ENCODE peak calls at places on chromosomes 6 and 20, in nine cellular contexts. P, K, Y, Q, I, F, M, D and X are unnamed samples.

GRCh38 chr20:53945478-53945877 is 124.9 kb downstream of the BCAS1 start:
- DNase-seq in F (no peak), P (no peak), I (no peak), K (no peak), Q (no peak), M (no peak), Y (no peak), D (no peak), X (no peak)

GRCh38 chr6:89582669-89583325 is 55.8 kb downstream of the LYRM2 start:
- DNase-seq in Y (no peak), Q (no peak), I (no peak), F (no peak), P (no peak), D (no peak), M (no peak), K (no peak), X (no peak)

GRCh38 chr6:24522090-24522820 is 27.5 kb downstream of the ALDH5A1 start:
- DNase-seq in F (no peak), Y (peak), D (peak), I (peak), M (no peak), K (no peak), P (no peak), Q (no peak), X (no peak)

GRCh38 chr20:1489764-1490436 is 1.3 kb downstream of the SIRPB2 start:
- DNase-seq in Y (peak), P (no peak), K (no peak), M (no peak), I (no peak), D (no peak), Q (peak), F (no peak), X (no peak)

GRCh38 chr6:41887355-41887754 is 7.8 kb downstream of the USP49 start:
- DNase-seq in M (no peak), F (no peak), P (no peak), D (no peak), Y (no peak), K (no peak), Q (no peak), I (no peak), X (no peak)

GRCh38 chr6:93927731-93928130 is 508.4 kb upstream of the EPHA7 start:
- DNase-seq in M (no peak), F (no peak), Q (no peak), P (no peak), D (no peak), Y (no peak), I (no peak), K (peak), X (no peak)

GRCh38 chr6:129641344-129641743 is 68.6 kb downstream of the ARHGAP18 start:
- DNase-seq in Q (peak), F (no peak), I (no peak), D (no peak), Y (peak), K (no peak), M (no peak), P (no peak), X (no peak)

GRCh38 chr6:15322781-15323536 is 77.1 kb downstream of the JARID2 start:
- DNase-seq in F (no peak), Q (peak), Y (peak), K (peak), M (no peak), P (no peak), D (no peak), I (no peak), X (no peak)

GRCh38 chr6:82778985-82779384 is 286.7 kb downstream of the UBE3D start:
- DNase-seq in P (no peak), Y (no peak), D (no peak), F (no peak), K (no peak), Q (no peak), M (no peak), I (no peak), X (no peak)

GRCh38 chr6:27809067-27809938 is 102.9 kb downstream of the OR2B2 start:
- DNase-seq in Q (no peak), M (no peak), D (no peak), Y (no peak), I (no peak), F (no peak), K (no peak), P (no peak), X (no peak)

GRCh38 chr6:36099872-36100483 is 30.3 kb upstream of the MAPK13 start:
- DNase-seq in K (no peak), D (no peak), I (no peak), Y (no peak), M (no peak), F (no peak), Q (no peak), P (no peak), X (no peak)

GRCh38 chr6:53066059-53066406 is 829 bp downstream of the FBXO9 start:
- DNase-seq in M (peak), D (peak), Y (peak), P (no peak), K (peak), I (no peak), Q (no peak), F (no peak), X (no peak)

GRCh38 chr20:43563429-43563828 is 4.6 kb downstream of the SGK2 start:
- DNase-seq in I (no peak), M (no peak), Q (no peak), F (no peak), D (no peak), P (no peak), K (no peak), Y (no peak), X (no peak)

GRCh38 chr6:39301606-39302005 is 12.6 kb downstream of the KCNK17 start:
- DNase-seq in P (no peak), I (no peak), K (no peak), Q (peak), F (no peak), D (no peak), Y (no peak), M (no peak), X (no peak)

GRCh38 chr20:53943522-53944291 is 126.7 kb downstream of the BCAS1 start:
- DNase-seq in Y (peak), P (no peak), D (no peak), M (no peak), I (no peak), K (peak), Q (no peak), F (no peak), X (peak)

GRCh38 chr6:26543953-26544352 is 5.8 kb downstream of the HMGN4 start:
- DNase-seq in D (no peak), Y (peak), K (no peak), I (no peak), M (no peak), Q (no peak), F (no peak), P (no peak), X (peak)

GRCh38 chr20:1958426-1958825 is 35.4 kb downstream of the PDYN start:
- DNase-seq in K (no peak), P (no peak), Y (no peak), F (no peak), D (no peak), I (no peak), M (no peak), Q (no peak), X (no peak)

GRCh38 chr6:164252952-164253351 is 838.4 kb downstream of the QKI start:
- DNase-seq in P (no peak), D (no peak), I (no peak), M (no peak), K (no peak), F (no peak), Y (no peak), Q (no peak), X (no peak)